ENCODE peak calls at places on chromosomes 7 and 10, in five cellular contexts. One of them, this sample, is unnamed. For H3K4me1, the result is how much of the 10 kb centered on the place peaks cover.

GRCh38 chr10:46229144-46229563 is 57.6 kb upstream of the ANTXRL start:
- DNase-seq in uterus: peak
- DNase-seq in CD8-positive, alpha-beta memory T cell: no peak
- DNase-seq in CD4-positive, alpha-beta memory T cell: peak
- DNase-seq in naive thymus-derived CD4-positive, alpha-beta T cell: peak
- DNase-seq in this sample: no peak

GRCh38 chr10:71429304-71429703 is 32.6 kb downstream of the CDH23 start:
- DNase-seq in uterus: no peak
- DNase-seq in CD8-positive, alpha-beta memory T cell: no peak
- DNase-seq in CD4-positive, alpha-beta memory T cell: no peak
- DNase-seq in naive thymus-derived CD4-positive, alpha-beta T cell: no peak
- DNase-seq in this sample: peak

GRCh38 chr7:155998328-155998691 is 186.0 kb upstream of the SHH start:
- DNase-seq in uterus: no peak
- DNase-seq in CD8-positive, alpha-beta memory T cell: no peak
- DNase-seq in CD4-positive, alpha-beta memory T cell: no peak
- DNase-seq in naive thymus-derived CD4-positive, alpha-beta T cell: no peak
- DNase-seq in this sample: no peak

GRCh38 chr7:123916240-123916724 is 8.8 kb upstream of the SPAM1 start:
- DNase-seq in uterus: no peak
- DNase-seq in CD8-positive, alpha-beta memory T cell: no peak
- DNase-seq in CD4-positive, alpha-beta memory T cell: no peak
- DNase-seq in naive thymus-derived CD4-positive, alpha-beta T cell: no peak
- DNase-seq in this sample: no peak

GRCh38 chr7:101089876-101090275 is 4.6 kb downstream of the TRIM56 start:
- DNase-seq in uterus: no peak
- DNase-seq in CD8-positive, alpha-beta memory T cell: no peak
- DNase-seq in CD4-positive, alpha-beta memory T cell: no peak
- DNase-seq in naive thymus-derived CD4-positive, alpha-beta T cell: no peak
- DNase-seq in this sample: no peak

GRCh38 chr10:47253651-47254375 is 46.2 kb upstream of the GDF10 start:
- DNase-seq in uterus: no peak
- DNase-seq in CD8-positive, alpha-beta memory T cell: no peak
- DNase-seq in CD4-positive, alpha-beta memory T cell: no peak
- DNase-seq in naive thymus-derived CD4-positive, alpha-beta T cell: no peak
- DNase-seq in this sample: peak

GRCh38 chr10:129598413-129598812 is 131.4 kb downstream of the MGMT start:
- DNase-seq in uterus: no peak
- DNase-seq in CD8-positive, alpha-beta memory T cell: no peak
- DNase-seq in CD4-positive, alpha-beta memory T cell: no peak
- DNase-seq in naive thymus-derived CD4-positive, alpha-beta T cell: no peak
- DNase-seq in this sample: no peak

GRCh38 chr7:149818536-149818840 is 19.7 kb upstream of the ZNF862 start:
- DNase-seq in uterus: no peak
- DNase-seq in CD8-positive, alpha-beta memory T cell: no peak
- DNase-seq in CD4-positive, alpha-beta memory T cell: no peak
- DNase-seq in naive thymus-derived CD4-positive, alpha-beta T cell: no peak
- DNase-seq in this sample: no peak

GRCh38 chr7:115952832-115953231 is 77.7 kb downstream of the TFEC start:
- DNase-seq in uterus: no peak
- DNase-seq in CD8-positive, alpha-beta memory T cell: no peak
- DNase-seq in CD4-positive, alpha-beta memory T cell: no peak
- DNase-seq in naive thymus-derived CD4-positive, alpha-beta T cell: no peak
- DNase-seq in this sample: no peak

GRCh38 chr7:94394399-94395140 is at the start of gene COL1A2:
- DNase-seq in uterus: peak
- DNase-seq in CD8-positive, alpha-beta memory T cell: no peak
- DNase-seq in CD4-positive, alpha-beta memory T cell: no peak
- DNase-seq in naive thymus-derived CD4-positive, alpha-beta T cell: no peak
- DNase-seq in this sample: peak

GRCh38 chr10:77553966-77554365 is 83.6 kb downstream of the KCNMA1 start:
- DNase-seq in uterus: no peak
- DNase-seq in CD8-positive, alpha-beta memory T cell: no peak
- DNase-seq in CD4-positive, alpha-beta memory T cell: no peak
- DNase-seq in naive thymus-derived CD4-positive, alpha-beta T cell: no peak
- DNase-seq in this sample: no peak

GRCh38 chr7:93851536-93851935 is 39.0 kb downstream of the TFPI2 start:
- DNase-seq in uterus: no peak
- DNase-seq in CD8-positive, alpha-beta memory T cell: no peak
- DNase-seq in CD4-positive, alpha-beta memory T cell: no peak
- DNase-seq in naive thymus-derived CD4-positive, alpha-beta T cell: no peak
- DNase-seq in this sample: no peak

GRCh38 chr10:52956451-52956850 is 183.9 kb upstream of the MBL2 start:
- DNase-seq in uterus: no peak
- DNase-seq in CD8-positive, alpha-beta memory T cell: no peak
- DNase-seq in CD4-positive, alpha-beta memory T cell: no peak
- DNase-seq in naive thymus-derived CD4-positive, alpha-beta T cell: no peak
- DNase-seq in this sample: no peak

GRCh38 chr10:127017406-127018297 is 112.4 kb downstream of the DOCK1 start:
- DNase-seq in uterus: no peak
- DNase-seq in CD8-positive, alpha-beta memory T cell: no peak
- DNase-seq in CD4-positive, alpha-beta memory T cell: no peak
- DNase-seq in naive thymus-derived CD4-positive, alpha-beta T cell: no peak
- DNase-seq in this sample: no peak

GRCh38 chr7:112970771-112971170 is 115.9 kb downstream of the GPR85 start:
- DNase-seq in uterus: no peak
- DNase-seq in CD8-positive, alpha-beta memory T cell: no peak
- DNase-seq in CD4-positive, alpha-beta memory T cell: no peak
- DNase-seq in naive thymus-derived CD4-positive, alpha-beta T cell: no peak
- DNase-seq in this sample: no peak

GRCh38 chr10:96830511-96831199 is 1.4 kb upstream of the LCOR start:
- DNase-seq in uterus: peak
- DNase-seq in CD8-positive, alpha-beta memory T cell: peak
- DNase-seq in CD4-positive, alpha-beta memory T cell: peak
- DNase-seq in naive thymus-derived CD4-positive, alpha-beta T cell: peak
- DNase-seq in this sample: peak

GRCh38 chr10:79084012-79084971 is 15.5 kb downstream of the ZMIZ1 start:
- DNase-seq in uterus: peak
- DNase-seq in CD8-positive, alpha-beta memory T cell: no peak
- DNase-seq in CD4-positive, alpha-beta memory T cell: no peak
- DNase-seq in naive thymus-derived CD4-positive, alpha-beta T cell: no peak
- DNase-seq in this sample: peak

GRCh38 chr7:33547880-33548279 is 357.5 kb upstream of the BMPER start:
- DNase-seq in uterus: no peak
- DNase-seq in CD8-positive, alpha-beta memory T cell: no peak
- DNase-seq in CD4-positive, alpha-beta memory T cell: no peak
- DNase-seq in naive thymus-derived CD4-positive, alpha-beta T cell: no peak
- DNase-seq in this sample: no peak

GRCh38 chr7:143252002-143252401 is 11.2 kb upstream of the GSTK1 start:
- DNase-seq in uterus: no peak
- DNase-seq in CD8-positive, alpha-beta memory T cell: peak
- DNase-seq in CD4-positive, alpha-beta memory T cell: peak
- DNase-seq in naive thymus-derived CD4-positive, alpha-beta T cell: no peak
- DNase-seq in this sample: no peak

GRCh38 chr7:27124979-27125689 is 5.4 kb downstream of the HOXA4 start:
- DNase-seq in uterus: no peak
- DNase-seq in CD8-positive, alpha-beta memory T cell: no peak
- DNase-seq in CD4-positive, alpha-beta memory T cell: no peak
- DNase-seq in naive thymus-derived CD4-positive, alpha-beta T cell: no peak
- DNase-seq in this sample: no peak

GRCh38 chr7:111806232-111806631 is 243.9 kb upstream of the IMMP2L start:
- DNase-seq in uterus: no peak
- DNase-seq in CD8-positive, alpha-beta memory T cell: no peak
- DNase-seq in CD4-positive, alpha-beta memory T cell: no peak
- DNase-seq in naive thymus-derived CD4-positive, alpha-beta T cell: no peak
- DNase-seq in this sample: no peak

GRCh38 chr10:14603539-14604102 is 171.1 kb downstream of the FAM107B start:
- DNase-seq in uterus: no peak
- DNase-seq in CD8-positive, alpha-beta memory T cell: peak
- DNase-seq in CD4-positive, alpha-beta memory T cell: no peak
- DNase-seq in naive thymus-derived CD4-positive, alpha-beta T cell: peak
- DNase-seq in this sample: no peak

GRCh38 chr10:80158598-80159127 is 26.1 kb downstream of the PLAC9 start:
- DNase-seq in uterus: peak
- DNase-seq in CD8-positive, alpha-beta memory T cell: no peak
- DNase-seq in CD4-positive, alpha-beta memory T cell: no peak
- DNase-seq in naive thymus-derived CD4-positive, alpha-beta T cell: no peak
- DNase-seq in this sample: peak

GRCh38 chr7:43926193-43927043 is at the start of gene UBE2D4:
- DNase-seq in uterus: peak
- DNase-seq in CD8-positive, alpha-beta memory T cell: peak
- DNase-seq in CD4-positive, alpha-beta memory T cell: peak
- DNase-seq in naive thymus-derived CD4-positive, alpha-beta T cell: peak
- DNase-seq in this sample: peak

GRCh38 chr10:62183857-62184805 is 84.5 kb downstream of the RTKN2 start:
- DNase-seq in uterus: no peak
- DNase-seq in CD8-positive, alpha-beta memory T cell: no peak
- DNase-seq in CD4-positive, alpha-beta memory T cell: no peak
- DNase-seq in naive thymus-derived CD4-positive, alpha-beta T cell: no peak
- DNase-seq in this sample: no peak

GRCh38 chr7:42843209-42843800 is 68.6 kb downstream of the C7orf25 start:
- DNase-seq in uterus: peak
- DNase-seq in CD8-positive, alpha-beta memory T cell: no peak
- DNase-seq in CD4-positive, alpha-beta memory T cell: no peak
- DNase-seq in naive thymus-derived CD4-positive, alpha-beta T cell: no peak
- DNase-seq in this sample: no peak

GRCh38 chr10:1133495-1134045 is 77.4 kb downstream of the WDR37 start:
- DNase-seq in uterus: no peak
- DNase-seq in CD8-positive, alpha-beta memory T cell: no peak
- DNase-seq in CD4-positive, alpha-beta memory T cell: no peak
- DNase-seq in naive thymus-derived CD4-positive, alpha-beta T cell: no peak
- DNase-seq in this sample: no peak

DNA sequence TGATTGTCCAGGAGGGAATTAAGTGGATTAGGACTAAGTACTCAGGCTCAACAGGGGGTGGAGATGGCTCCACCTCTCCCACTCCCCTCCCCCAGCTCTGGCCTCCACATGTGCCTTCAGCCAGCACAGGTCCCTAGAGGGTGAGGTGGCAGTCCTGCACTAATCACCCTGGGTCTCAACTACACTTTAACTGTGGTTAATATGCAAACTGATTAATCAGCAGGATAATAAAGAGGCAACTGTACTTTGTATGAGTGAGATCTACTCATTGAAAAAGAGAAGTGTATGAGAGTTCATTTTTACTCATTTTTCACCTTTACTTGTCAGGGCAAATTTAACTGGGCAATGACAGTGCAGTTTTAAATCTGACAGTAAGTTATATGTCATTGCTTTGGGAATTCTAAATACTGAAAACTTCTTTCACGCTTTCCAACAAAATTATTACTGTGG is 223.8 kb upstream of the CCDC6 start:
- DNase-seq in uterus: no peak
- DNase-seq in CD8-positive, alpha-beta memory T cell: no peak
- DNase-seq in CD4-positive, alpha-beta memory T cell: no peak
- DNase-seq in naive thymus-derived CD4-positive, alpha-beta T cell: no peak
- DNase-seq in this sample: no peak
- H3K27ac ChIP-seq in uterus: no peak
- H3K27ac ChIP-seq in CD8-positive, alpha-beta memory T cell: no peak
- H3K27ac ChIP-seq in CD4-positive, alpha-beta memory T cell: no peak
- H3K27ac ChIP-seq in naive thymus-derived CD4-positive, alpha-beta T cell: no peak
- H3K27ac ChIP-seq in this sample: no peak

GRCh38 chr10:88037623-88038022 is 174.2 kb downstream of the PTEN start:
- DNase-seq in uterus: no peak
- DNase-seq in CD8-positive, alpha-beta memory T cell: no peak
- DNase-seq in CD4-positive, alpha-beta memory T cell: no peak
- DNase-seq in naive thymus-derived CD4-positive, alpha-beta T cell: peak
- DNase-seq in this sample: no peak

GRCh38 chr10:88041243-88042161 is 178.1 kb downstream of the PTEN start:
- DNase-seq in uterus: no peak
- DNase-seq in CD8-positive, alpha-beta memory T cell: no peak
- DNase-seq in CD4-positive, alpha-beta memory T cell: no peak
- DNase-seq in naive thymus-derived CD4-positive, alpha-beta T cell: no peak
- DNase-seq in this sample: peak

GRCh38 chr10:88042162-88043100 is 179.0 kb downstream of the PTEN start:
- DNase-seq in uterus: peak
- DNase-seq in CD8-positive, alpha-beta memory T cell: no peak
- DNase-seq in CD4-positive, alpha-beta memory T cell: no peak
- DNase-seq in naive thymus-derived CD4-positive, alpha-beta T cell: no peak
- DNase-seq in this sample: no peak

GRCh38 chr10:88038268-88038667 is 174.8 kb downstream of the PTEN start:
- DNase-seq in uterus: no peak
- DNase-seq in CD8-positive, alpha-beta memory T cell: no peak
- DNase-seq in CD4-positive, alpha-beta memory T cell: no peak
- DNase-seq in naive thymus-derived CD4-positive, alpha-beta T cell: no peak
- DNase-seq in this sample: no peak

DNA sequence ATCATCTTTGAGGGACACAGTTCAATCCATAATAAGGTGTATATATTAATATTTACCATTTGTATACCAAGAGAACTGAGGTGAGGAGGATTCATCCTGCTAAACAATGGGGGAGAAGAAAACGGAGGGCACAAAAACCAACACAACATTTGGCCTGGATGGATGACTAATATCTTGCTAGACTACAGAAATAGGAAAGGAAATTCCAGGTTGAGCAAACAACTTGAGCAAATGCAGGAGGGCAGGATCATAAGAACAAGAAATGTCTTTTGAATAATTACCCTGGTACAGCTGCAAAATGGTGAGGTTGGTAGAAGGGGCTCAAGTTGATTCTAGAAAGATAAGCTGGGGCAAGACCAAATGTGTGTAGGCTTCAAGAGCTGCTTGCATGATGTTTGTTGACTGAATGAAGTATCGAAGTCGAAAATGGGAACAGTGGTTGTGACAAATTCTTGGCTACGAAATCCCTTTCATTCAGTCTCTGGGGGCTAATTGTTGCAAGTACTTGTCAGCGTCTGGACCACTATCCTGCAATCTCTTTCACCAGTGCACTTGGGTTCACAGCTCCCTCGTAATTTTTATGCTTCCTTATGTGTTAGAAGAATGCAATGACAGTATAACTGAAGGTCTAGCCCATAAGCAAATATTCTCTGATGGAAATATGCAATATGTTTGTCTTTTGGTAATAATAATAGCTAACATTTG is 176.2 kb downstream of the PTEN start:
- DNase-seq in uterus: no peak
- DNase-seq in CD8-positive, alpha-beta memory T cell: no peak
- DNase-seq in CD4-positive, alpha-beta memory T cell: no peak
- DNase-seq in naive thymus-derived CD4-positive, alpha-beta T cell: no peak
- DNase-seq in this sample: no peak
- H3K4me1 ChIP-seq in uterus: under half
- H3K4me1 ChIP-seq in CD8-positive, alpha-beta memory T cell: under half
- H3K4me1 ChIP-seq in CD4-positive, alpha-beta memory T cell: under half
- H3K4me1 ChIP-seq in naive thymus-derived CD4-positive, alpha-beta T cell: under half
- H3K4me1 ChIP-seq in this sample: under half

GRCh38 chr7:151341357-151342101 is at the start of gene NUB1:
- DNase-seq in uterus: peak
- DNase-seq in CD8-positive, alpha-beta memory T cell: peak
- DNase-seq in CD4-positive, alpha-beta memory T cell: peak
- DNase-seq in naive thymus-derived CD4-positive, alpha-beta T cell: peak
- DNase-seq in this sample: peak

GRCh38 chr7:151338809-151339208 is 2.8 kb upstream of the NUB1 start:
- DNase-seq in uterus: no peak
- DNase-seq in CD8-positive, alpha-beta memory T cell: no peak
- DNase-seq in CD4-positive, alpha-beta memory T cell: no peak
- DNase-seq in naive thymus-derived CD4-positive, alpha-beta T cell: no peak
- DNase-seq in this sample: no peak

GRCh38 chr7:151342102-151342646 is 562 bp downstream of the NUB1 start:
- DNase-seq in uterus: no peak
- DNase-seq in CD8-positive, alpha-beta memory T cell: peak
- DNase-seq in CD4-positive, alpha-beta memory T cell: peak
- DNase-seq in naive thymus-derived CD4-positive, alpha-beta T cell: peak
- DNase-seq in this sample: no peak

GRCh38 chr7:151340794-151341356 is 737 bp upstream of the NUB1 start:
- DNase-seq in uterus: no peak
- DNase-seq in CD8-positive, alpha-beta memory T cell: no peak
- DNase-seq in CD4-positive, alpha-beta memory T cell: peak
- DNase-seq in naive thymus-derived CD4-positive, alpha-beta T cell: peak
- DNase-seq in this sample: no peak

GRCh38 chr7:151339651-151340377 is 1.8 kb upstream of the NUB1 start:
- DNase-seq in uterus: no peak
- DNase-seq in CD8-positive, alpha-beta memory T cell: peak
- DNase-seq in CD4-positive, alpha-beta memory T cell: peak
- DNase-seq in naive thymus-derived CD4-positive, alpha-beta T cell: no peak
- DNase-seq in this sample: no peak
- H3K4me3 ChIP-seq in uterus: no peak
- H3K4me3 ChIP-seq in CD8-positive, alpha-beta memory T cell: peak
- H3K4me3 ChIP-seq in CD4-positive, alpha-beta memory T cell: no peak
- H3K4me3 ChIP-seq in naive thymus-derived CD4-positive, alpha-beta T cell: peak
- H3K4me3 ChIP-seq in this sample: no peak

GRCh38 chr10:88934900-88935672 is 17.5 kb downstream of the ACTA2 start:
- DNase-seq in uterus: peak
- DNase-seq in CD8-positive, alpha-beta memory T cell: peak
- DNase-seq in CD4-positive, alpha-beta memory T cell: peak
- DNase-seq in naive thymus-derived CD4-positive, alpha-beta T cell: peak
- DNase-seq in this sample: no peak
- H3K27ac ChIP-seq in uterus: peak
- H3K27ac ChIP-seq in CD8-positive, alpha-beta memory T cell: no peak
- H3K27ac ChIP-seq in CD4-positive, alpha-beta memory T cell: peak
- H3K27ac ChIP-seq in naive thymus-derived CD4-positive, alpha-beta T cell: no peak
- H3K27ac ChIP-seq in this sample: peak